ENCODE peak calls at places on chromosomes 12 and 14, in four cellular contexts. X, O, A and I are unnamed samples.

GRCh38 chr12:68414988-68415387 is 82.8 kb upstream of the MDM1 start:
- DNase-seq in X (no peak), O (no peak), A (no peak), I (no peak)

GRCh38 chr12:89568484-89568883 is 42.6 kb upstream of the POC1B start:
- DNase-seq in A (no peak), X (no peak), O (no peak), I (no peak)

GRCh38 chr12:120640840-120641833 is 711 bp downstream of the CABP1 start:
- DNase-seq in A (peak; percentile 22), O (peak; percentile 79), X (no peak), I (no peak)

GRCh38 chr12:1122803-1123202 is 131.8 kb downstream of the ERC1 start:
- DNase-seq in O (peak; percentile 8), X (no peak), A (no peak), I (no peak)

GRCh38 chr14:33676135-33676566 is 274.7 kb downstream of the EGLN3 start:
- DNase-seq in X (peak; percentile 16), A (peak; percentile 60), O (peak; percentile 14), I (no peak)

GRCh38 chr12:92574046-92574783 is 128.6 kb upstream of the PLEKHG7 start:
- DNase-seq in X (peak; percentile 27), A (peak; percentile 15), O (no peak), I (no peak)

GRCh38 chr12:96343347-96343954 is 56.8 kb downstream of the CDK17 start:
- DNase-seq in O (no peak), X (no peak), A (no peak), I (no peak)

GRCh38 chr12:101931498-101932326 is 54.3 kb downstream of the DRAM1 start:
- DNase-seq in A (no peak), X (no peak), O (no peak), I (no peak)

GRCh38 chr12:111066744-111067437 is 146.5 kb upstream of the MYL2 start:
- DNase-seq in O (peak; percentile 71), A (no peak), X (peak; percentile 32), I (no peak)

GRCh38 chr12:3278681-3279414 is 201.7 kb downstream of the TSPAN9 start:
- DNase-seq in A (no peak), O (no peak), X (no peak), I (no peak)

GRCh38 chr12:18428416-18428815 is 167.1 kb downstream of the PIK3C2G start:
- DNase-seq in X (no peak), O (no peak), A (no peak), I (no peak)

GRCh38 chr12:57268264-57268663 is 17.3 kb upstream of the STAC3 start:
- DNase-seq in O (no peak), A (no peak), X (no peak), I (no peak)

GRCh38 chr14:31090872-31091764 is 64.9 kb upstream of the STRN3 start:
- DNase-seq in X (no peak), A (peak; percentile 97), O (no peak), I (no peak)

GRCh38 chr12:93583993-93584392 is 11.5 kb downstream of the SOCS2 start:
- DNase-seq in X (no peak), A (no peak), O (no peak), I (no peak)

GRCh38 chr14:56284641-56285040 is 166.4 kb downstream of the PELI2 start:
- DNase-seq in A (no peak), O (no peak), X (no peak), I (no peak)

GRCh38 chr14:22630486-22630885 is 13.7 kb downstream of the OR6J1 start:
- DNase-seq in X (no peak), A (no peak), O (no peak), I (no peak)

GRCh38 chr12:2652401-2653081 is 142.2 kb upstream of the FKBP4 start:
- DNase-seq in X (no peak), O (peak; percentile 14), A (no peak), I (no peak)

GRCh38 chr12:88781909-88782308 is 201.6 kb upstream of the KITLG start:
- DNase-seq in A (no peak), X (no peak), O (no peak), I (no peak)

GRCh38 chr14:23930742-23931141 is 22.8 kb upstream of the DHRS4 start:
- DNase-seq in O (no peak), X (no peak), A (no peak), I (no peak)

GRCh38 chr12:25364529-25365339 is 114.0 kb upstream of the KRAS start:
- DNase-seq in X (no peak), A (no peak), O (no peak), I (no peak)

GRCh38 chr14:81062816-81063215 is 107.4 kb downstream of the TSHR start:
- DNase-seq in X (peak; percentile 21), A (peak; percentile 10), O (peak; percentile 8), I (no peak)

GRCh38 chr12:69933115-69933552 is 108.1 kb downstream of the MYRFL start:
- DNase-seq in X (no peak), A (no peak), O (no peak), I (no peak)

GRCh38 chr14:66530526-66530925 is 22.6 kb downstream of the GPHN start:
- DNase-seq in X (no peak), O (no peak), A (no peak), I (no peak)

GRCh38 chr12:2329811-2330210 is 277.0 kb downstream of the CACNA1C start:
- DNase-seq in O (no peak), X (no peak), A (no peak), I (no peak)

GRCh38 chr12:96036765-96037455 is 1.5 kb upstream of the LTA4H start:
- DNase-seq in O (no peak), X (no peak), A (no peak), I (no peak)

GRCh38 chr12:92570056-92570753 is 132.6 kb upstream of the PLEKHG7 start:
- DNase-seq in X (peak; percentile 75), A (peak; percentile 67), O (peak; percentile 48), I (peak; percentile 41)

DNA sequence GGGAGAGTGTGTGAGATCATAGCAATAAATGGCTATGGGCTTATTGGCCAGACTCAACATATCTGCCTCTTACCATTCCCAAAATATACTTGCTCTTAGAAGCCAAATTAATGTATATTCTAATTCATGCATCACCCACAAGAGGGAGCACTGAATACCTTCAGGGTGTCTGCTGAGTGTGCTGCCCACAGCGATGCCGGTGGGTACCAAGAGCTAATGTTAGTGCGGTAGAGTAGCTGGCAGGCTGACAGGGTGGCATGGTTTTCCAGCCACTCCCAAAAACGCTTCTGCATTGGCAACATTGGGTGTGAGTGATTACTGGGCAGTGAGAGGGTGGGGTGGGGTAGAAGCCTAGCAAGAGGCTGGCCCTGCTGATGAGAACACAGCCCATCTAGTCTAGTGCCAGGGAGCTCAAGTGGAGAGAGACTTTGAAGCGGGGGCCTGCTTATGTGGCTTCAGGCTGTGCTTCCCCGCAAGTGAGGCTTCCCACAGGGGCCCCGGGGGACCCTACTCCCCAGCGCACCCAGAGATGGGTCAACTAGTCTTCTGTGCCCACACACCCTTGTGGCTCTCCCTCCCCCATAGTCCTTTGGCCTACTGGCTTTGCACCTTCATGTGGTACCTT is 9.2 kb upstream of the PLEKHD1 start:
- DNase-seq in X (no peak), O (no peak), A (peak; percentile 19), I (no peak)
- TF ChIP-seq TCF7L2 in X (no peak), O (no peak), A (no peak), I (no peak)

DNA sequence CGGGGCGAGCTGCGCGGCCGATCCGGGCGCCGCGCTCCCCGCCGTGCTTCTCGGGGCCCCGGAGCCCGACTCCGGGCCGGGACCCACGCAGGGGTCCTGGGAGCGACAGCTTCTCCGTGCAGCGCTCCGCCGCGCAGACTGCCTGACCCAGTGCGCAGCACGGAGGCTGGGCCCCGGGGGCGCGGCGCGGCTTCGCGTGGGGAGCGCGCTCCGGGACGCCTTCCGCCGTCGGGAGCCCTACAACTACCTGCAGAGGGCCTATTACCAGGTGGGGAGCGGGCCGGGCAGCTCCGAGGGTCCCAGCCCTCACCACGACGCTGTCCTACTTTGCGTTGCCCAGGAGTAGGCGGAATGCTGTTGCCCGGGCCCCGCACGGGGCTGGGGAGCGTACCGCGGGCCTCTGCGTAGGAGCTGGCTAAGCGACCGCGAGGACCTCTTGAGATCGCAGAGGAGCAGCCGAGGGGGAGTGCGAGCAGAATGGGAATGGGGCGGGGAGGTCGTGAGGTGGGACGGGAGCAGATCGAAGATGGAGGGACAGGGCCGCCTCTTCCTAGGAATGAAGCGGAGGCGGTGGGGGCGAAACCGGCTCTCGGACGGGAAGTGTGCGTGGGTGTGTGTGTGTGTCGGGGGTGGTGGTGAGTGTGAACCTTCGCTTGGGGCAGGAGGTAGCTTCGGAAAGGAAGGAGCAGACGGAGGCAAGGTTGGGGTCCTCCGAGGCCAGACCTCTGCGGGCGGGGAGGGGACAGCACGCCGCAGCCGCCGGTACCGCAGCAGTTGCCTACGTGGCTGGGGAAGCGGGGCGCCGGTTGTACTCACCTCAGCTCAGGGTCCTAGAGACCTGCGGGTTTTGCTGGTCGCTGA is 694 bp downstream of the P3H3 start:
- DNase-seq in X (no peak), O (peak; percentile 70), A (no peak), I (no peak)
- TF ChIP-seq REST in X (no peak), O (no peak), A (no peak), I (no peak)

GRCh38 chr14:89755816-89756215 is 198.7 kb downstream of the EFCAB11 start:
- DNase-seq in A (no peak), X (no peak), O (no peak), I (no peak)
- TF ChIP-seq POLR2AphosphoS5 in A (no peak), X (no peak), O (no peak), I (no peak)

DNA sequence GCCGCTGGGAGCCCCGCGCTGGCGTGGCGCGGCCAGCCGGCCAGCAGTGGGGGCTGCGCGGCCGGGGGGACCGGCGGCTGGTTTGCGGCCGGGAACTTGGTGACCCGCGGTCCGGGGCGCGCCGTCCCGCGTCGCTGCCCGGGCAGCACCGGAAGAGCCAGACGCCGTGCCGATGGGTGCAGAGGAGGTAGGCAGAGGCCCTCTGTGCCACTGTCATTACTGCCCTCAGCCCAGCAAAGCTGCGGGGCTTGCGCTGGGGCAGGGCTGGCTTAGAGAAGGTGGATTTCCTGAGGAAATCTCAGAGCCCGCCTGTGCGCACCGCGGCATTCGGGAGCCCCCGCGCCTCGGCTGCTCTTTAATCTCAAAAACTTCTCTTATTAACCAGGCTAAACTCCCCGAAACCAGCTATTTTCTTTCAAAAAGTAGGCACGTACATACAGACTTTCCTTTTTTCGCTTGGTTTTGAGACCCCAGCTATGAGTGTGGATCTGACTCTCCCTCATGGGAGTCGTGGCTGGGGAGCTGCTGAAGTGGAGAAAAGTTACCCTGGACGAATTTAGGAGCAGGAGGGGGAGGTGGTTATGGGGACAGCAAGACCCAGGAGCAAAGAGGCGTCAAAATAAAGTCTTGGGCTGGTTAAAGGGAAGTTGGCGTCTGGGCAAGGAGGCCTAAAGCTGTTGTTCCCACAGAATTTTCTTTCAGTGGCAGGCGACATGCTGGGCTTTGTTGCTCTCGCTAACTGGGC is 790 bp downstream of the SUSD6 start:
- DNase-seq in A (no peak), O (no peak), X (no peak), I (no peak)
- TF ChIP-seq TCF7L2 in A (no peak), O (no peak), X (no peak), I (no peak)